ENCODE peak calls at places on chromosomes 6 and 20, in nine cellular contexts. O is cardiac fibroblast, I is lower lobe of right lung, M is HCT116, C is transverse colon, Y is body of pancreas, G is mucosa of descending colon, V is psoas muscle, D is A549. W is an unnamed sample.

GRCh38 chr20:63183422-63184146 is 32.3 kb downstream of the YTHDF1 start:
- DNase-seq in O (peak; percentile 32), I (peak; percentile 62), M (peak; percentile 8), C (peak; percentile 27), Y (peak; percentile 52), G (peak; percentile 54), V (no peak), D (peak; percentile 54), W (peak; percentile 60)

GRCh38 chr20:39398656-39399055 is 436.5 kb downstream of the DHX35 start:
- DNase-seq in O (no peak), I (no peak), M (no peak), C (no peak), Y (no peak), G (no peak), V (no peak), D (no peak), W (no peak)

GRCh38 chr20:50824137-50824536 is 29.3 kb downstream of the BCAS4 start:
- DNase-seq in O (peak; percentile 92), I (no peak), M (no peak), C (no peak), Y (peak; percentile 38), G (peak; percentile 59), V (peak; percentile 45), D (peak; percentile 30), W (no peak)

GRCh38 chr6:156279306-156279969 is 497.7 kb upstream of the ARID1B start:
- DNase-seq in O (no peak), I (no peak), M (no peak), C (peak; percentile 14), Y (no peak), G (no peak), V (no peak), D (no peak), W (peak; percentile 28)

GRCh38 chr20:57250607-57251343 is 15.7 kb downstream of the BMP7 start:
- DNase-seq in O (no peak), I (no peak), M (no peak), C (no peak), Y (no peak), G (no peak), V (no peak), D (no peak), W (no peak)

GRCh38 chr6:1604347-1604990 is 5.2 kb upstream of the FOXC1 start:
- DNase-seq in O (peak; percentile 52), I (peak; percentile 74), M (no peak), C (peak; percentile 65), Y (peak; percentile 76), G (peak; percentile 83), V (peak; percentile 70), D (peak; percentile 52), W (peak; percentile 26)

GRCh38 chr6:88815491-88815890 is 147.9 kb downstream of the RNGTT start:
- DNase-seq in O (no peak), I (no peak), M (no peak), C (no peak), Y (no peak), G (no peak), V (no peak), D (peak; percentile 2), W (no peak)

GRCh38 chr6:161066511-161066910 is 74.9 kb downstream of the MAP3K4 start:
- DNase-seq in O (no peak), I (no peak), M (no peak), C (no peak), Y (no peak), G (no peak), V (no peak), D (no peak), W (no peak)

GRCh38 chr6:9933674-9934073 is 481.2 kb downstream of the TFAP2A start:
- DNase-seq in O (no peak), I (no peak), M (no peak), C (no peak), Y (no peak), G (no peak), V (no peak), D (peak; percentile 2), W (no peak)

GRCh38 chr6:69584913-69585729 is 211.7 kb downstream of the LMBRD1 start:
- DNase-seq in O (peak; percentile 5), I (no peak), M (no peak), C (no peak), Y (no peak), G (no peak), V (no peak), D (no peak), W (no peak)

GRCh38 chr20:21361266-21361665 is 36.1 kb downstream of the NKX2-4 start:
- DNase-seq in O (peak; percentile 39), I (no peak), M (no peak), C (no peak), Y (no peak), G (no peak), V (no peak), D (no peak), W (no peak)

GRCh38 chr20:23446505-23446904 is 6.2 kb downstream of the CST11 start:
- DNase-seq in O (peak; percentile 63), I (no peak), M (peak; percentile 35), C (peak; percentile 66), Y (peak; percentile 64), G (peak; percentile 66), V (peak; percentile 28), D (peak; percentile 62), W (no peak)

GRCh38 chr6:149132336-149132735 is 185.2 kb upstream of the TAB2 start:
- DNase-seq in O (no peak), I (no peak), M (no peak), C (peak; percentile 10), Y (no peak), G (no peak), V (no peak), D (no peak), W (no peak)

DNA sequence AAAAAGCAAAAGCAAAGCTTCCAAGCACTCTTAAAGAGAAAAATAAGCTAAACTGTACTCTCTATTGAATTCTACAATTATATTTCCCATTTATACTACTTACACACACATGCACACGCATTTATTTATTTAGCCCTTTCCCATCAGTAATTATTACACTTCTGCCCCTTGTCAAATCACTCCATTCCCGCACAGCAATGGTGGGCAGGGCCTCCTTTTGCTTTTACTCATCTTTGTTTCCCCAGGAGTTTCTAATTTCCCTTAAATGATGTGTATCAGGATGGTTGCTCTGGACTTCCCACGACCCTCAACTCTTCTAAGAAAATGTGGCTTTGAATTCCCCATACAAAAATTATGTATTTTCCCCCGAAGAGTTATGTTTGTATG is 19.9 kb downstream of the PXT1 start:
- DNase-seq in O (no peak), I (no peak), M (no peak), C (no peak), Y (no peak), G (no peak), V (no peak), D (no peak), W (no peak)
- H3K4me3 ChIP-seq in O (peak overlapping the region; percentile 60), I (peak overlapping the region; percentile 62), M (peak overlapping the region; percentile 33), C (peak overlapping the region; percentile 42), Y (no peak overlapping the region), G (no peak overlapping the region), V (peak overlapping the region; percentile 69), D (peak overlapping the region; percentile 50), W (peak overlapping the region; percentile 51)

GRCh38 chr20:59725476-59726119 is 121.3 kb downstream of the PHACTR3 start:
- DNase-seq in O (no peak), I (no peak), M (no peak), C (no peak), Y (no peak), G (no peak), V (no peak), D (no peak), W (no peak)
- TF ChIP-seq CTCF in O (no peak), I (no peak), M (no peak), C (no peak), Y (no peak), G (no peak), V (no peak), D (no peak), W (no peak)

DNA sequence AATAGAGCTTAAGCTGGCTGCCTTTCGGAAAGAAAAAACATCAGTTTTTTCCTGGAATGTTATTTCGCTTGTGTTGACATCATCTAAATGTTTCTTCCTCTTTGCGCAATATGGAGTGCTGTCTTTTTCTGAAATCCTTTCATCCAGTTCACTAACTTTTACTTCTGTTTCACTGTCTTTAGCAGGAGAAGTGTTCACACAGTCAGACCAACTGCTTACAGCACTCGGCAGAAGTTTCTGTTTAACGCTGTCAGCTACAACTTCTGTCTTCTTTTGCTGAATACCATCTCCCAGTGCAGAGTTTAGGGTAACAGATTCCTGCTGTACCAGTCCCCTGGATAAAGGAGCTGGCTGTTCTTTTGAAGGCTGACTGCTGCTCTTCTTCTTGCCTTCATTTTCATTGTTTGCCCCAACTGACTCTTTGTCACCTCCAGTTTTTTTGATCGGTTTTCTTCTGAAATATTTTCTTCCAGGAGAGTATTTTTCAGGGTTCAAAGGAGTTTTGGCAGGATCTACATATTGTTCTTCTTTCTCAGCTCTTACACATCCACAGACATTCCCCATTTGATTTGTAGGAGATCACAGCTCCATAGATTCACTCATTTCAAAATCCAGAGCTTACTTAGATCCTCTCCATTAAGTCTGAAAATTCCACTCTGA is 50.0 kb upstream of the DST start:
- DNase-seq in O (peak; percentile 91), I (no peak), M (no peak), C (no peak), Y (no peak), G (no peak), V (no peak), D (no peak), W (no peak)
- H3K4me3 ChIP-seq in O (peak overlapping the region; percentile 49), I (peak overlapping the region; percentile 42), M (no peak overlapping the region), C (peak overlapping the region; percentile 24), Y (no peak overlapping the region), G (peak overlapping the region; percentile 10), V (peak overlapping the region; percentile 63), D (peak overlapping the region; percentile 41), W (no peak overlapping the region)

GRCh38 chr20:36950432-36951197 is 893 bp downstream of the SAMHD1 start:
- DNase-seq in O (peak; percentile 45), I (peak; percentile 61), M (no peak), C (peak; percentile 39), Y (peak; percentile 24), G (no peak), V (peak; percentile 41), D (peak; percentile 16), W (no peak)

GRCh38 chr20:36956674-36957073 is 5.2 kb upstream of the SAMHD1 start:
- DNase-seq in O (no peak), I (no peak), M (no peak), C (no peak), Y (no peak), G (no peak), V (no peak), D (no peak), W (no peak)

GRCh38 chr20:36951977-36952738 is 650 bp upstream of the SAMHD1 start:
- DNase-seq in O (no peak), I (no peak), M (no peak), C (no peak), Y (peak; percentile 52), G (no peak), V (no peak), D (no peak), W (no peak)

DNA sequence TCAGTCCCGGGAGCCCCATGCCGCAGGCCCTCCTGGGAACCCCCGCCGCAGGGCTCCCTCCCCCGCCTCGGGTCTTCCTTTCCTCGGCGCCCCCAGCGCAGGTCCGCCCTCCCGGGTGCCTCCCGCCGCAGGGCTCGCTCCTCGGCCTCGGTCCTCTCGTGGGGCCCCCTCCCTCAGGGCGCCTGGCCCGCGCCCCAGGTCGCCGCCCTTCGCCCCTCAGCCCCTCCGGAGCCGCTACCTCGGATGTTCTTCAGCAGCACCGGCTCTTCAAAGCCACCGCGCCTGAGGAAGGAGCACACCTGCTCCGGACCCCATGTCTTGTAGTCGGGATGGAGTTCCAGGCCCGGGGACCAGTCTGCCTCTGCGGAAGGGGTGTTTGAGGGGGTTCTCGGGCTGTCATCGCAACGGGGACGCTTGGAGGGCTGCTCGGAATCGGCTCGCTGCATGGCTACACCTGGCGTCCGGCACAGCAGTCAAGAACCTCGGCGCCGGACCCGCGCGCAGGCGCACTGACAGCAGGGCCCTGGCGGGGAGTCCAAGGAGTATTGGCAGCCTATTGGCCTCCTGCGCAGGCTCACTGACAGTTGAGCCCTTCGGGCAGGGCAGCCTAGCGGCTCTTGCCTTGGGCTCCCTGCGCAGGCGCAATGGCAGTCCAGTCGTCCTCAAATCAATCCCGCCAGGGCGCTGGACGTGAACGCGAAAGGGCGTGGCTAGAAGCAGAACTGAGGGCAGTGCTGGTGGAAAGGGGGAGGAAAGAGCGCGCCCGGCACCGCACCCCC is at the start of gene SAMHD1:
- DNase-seq in O (peak; percentile 99), I (peak; percentile 98), M (peak; percentile 96), C (peak; percentile 97), Y (peak; percentile 96), G (peak; percentile 97), V (peak; percentile 97), D (peak; percentile 98), W (peak; percentile 95)
- TF ChIP-seq CTCF in O (peak; percentile 4), I (no peak), M (no peak), C (peak; percentile 14), Y (peak; percentile 53), G (no peak), V (no peak), D (no peak), W (no peak)